ENCODE peak calls at places on chromosomes 6 and 20, in five cellular contexts. L is cardiac fibroblast, Y is fibroblast of mammary gland, K is brain microvascular endothelial cell, U is endodermal cell. E is an unnamed sample.

GRCh38 chr6:53648571-53648970 is 17.0 kb downstream of the KLHL31 start:
- DNase-seq in Y (no peak), K (no peak), L (no peak), U (no peak), E (no peak)

GRCh38 chr20:47206962-47207641 is 149.4 kb downstream of the ZMYND8 start:
- DNase-seq in L (no peak), U (peak; percentile 65), Y (no peak), K (no peak), E (no peak)

GRCh38 chr6:121694389-121695185 is 259.1 kb downstream of the GJA1 start:
- DNase-seq in Y (peak; percentile 29), U (no peak), K (peak; percentile 63), L (peak; percentile 70), E (peak; percentile 62)

GRCh38 chr6:47670851-47671250 is 27.5 kb upstream of the ADGRF4 start:
- DNase-seq in U (peak; percentile 78), Y (no peak), L (no peak), K (no peak), E (no peak)

GRCh38 chr6:53999088-53999755 is 112.0 kb upstream of the MLIP start:
- DNase-seq in Y (no peak), K (no peak), L (no peak), U (no peak), E (peak; percentile 56)

GRCh38 chr20:4808872-4809271 is 87.2 kb downstream of the PRND start:
- DNase-seq in U (no peak), L (no peak), Y (no peak), K (no peak), E (peak; percentile 15)

GRCh38 chr6:78598966-78599365 is 268.4 kb upstream of the IRAK1BP1 start:
- DNase-seq in L (peak; percentile 89), U (no peak), Y (peak; percentile 92), K (peak; percentile 91), E (peak; percentile 90)

GRCh38 chr6:14984454-14984853 is 261.4 kb upstream of the JARID2 start:
- DNase-seq in U (no peak), L (peak; percentile 62), Y (peak; percentile 61), K (no peak), E (peak; percentile 13)

GRCh38 chr6:109362102-109362884 is 20.0 kb downstream of the CD164 start:
- DNase-seq in U (no peak), K (no peak), Y (no peak), L (no peak), E (no peak)

GRCh38 chr6:107679457-107679856 is 144.7 kb downstream of the SCML4 start:
- DNase-seq in U (peak; percentile 82), Y (peak; percentile 89), L (peak; percentile 78), K (peak; percentile 76), E (peak; percentile 86)

DNA sequence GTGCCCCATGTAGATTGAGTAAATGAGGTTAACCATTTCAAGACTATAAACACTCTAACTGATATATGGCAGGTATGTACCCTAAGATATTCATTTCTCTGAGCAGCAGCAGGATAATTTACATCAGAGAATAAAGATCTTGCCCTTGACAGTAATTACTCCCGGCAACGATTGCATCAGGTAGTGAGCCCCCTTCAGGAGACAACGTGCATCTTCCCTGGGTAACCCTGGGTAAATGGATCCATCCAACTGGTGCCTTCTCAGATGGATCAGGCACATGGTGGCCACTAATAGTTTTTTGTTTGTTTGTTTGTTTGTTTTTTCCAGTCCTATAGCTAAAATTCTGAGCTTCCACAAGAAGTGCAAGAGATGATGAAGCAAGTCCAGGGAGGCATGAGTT is 469.4 kb upstream of the SLC35B3 start:
- DNase-seq in Y (no peak), L (no peak), K (no peak), U (peak; percentile 74), E (no peak)
- TF ChIP-seq CTCF in Y (peak; percentile 3), L (no peak), K (peak; percentile 12), U (peak; percentile 82), E (peak; percentile 11)

GRCh38 chr6:153084393-153084792 is 46.7 kb downstream of the RGS17 start:
- DNase-seq in U (no peak), K (no peak), Y (peak; percentile 74), L (peak; percentile 68), E (peak; percentile 64)
- TF ChIP-seq CTCF in U (no peak), K (no peak), Y (no peak), L (no peak), E (peak; percentile 37)

DNA sequence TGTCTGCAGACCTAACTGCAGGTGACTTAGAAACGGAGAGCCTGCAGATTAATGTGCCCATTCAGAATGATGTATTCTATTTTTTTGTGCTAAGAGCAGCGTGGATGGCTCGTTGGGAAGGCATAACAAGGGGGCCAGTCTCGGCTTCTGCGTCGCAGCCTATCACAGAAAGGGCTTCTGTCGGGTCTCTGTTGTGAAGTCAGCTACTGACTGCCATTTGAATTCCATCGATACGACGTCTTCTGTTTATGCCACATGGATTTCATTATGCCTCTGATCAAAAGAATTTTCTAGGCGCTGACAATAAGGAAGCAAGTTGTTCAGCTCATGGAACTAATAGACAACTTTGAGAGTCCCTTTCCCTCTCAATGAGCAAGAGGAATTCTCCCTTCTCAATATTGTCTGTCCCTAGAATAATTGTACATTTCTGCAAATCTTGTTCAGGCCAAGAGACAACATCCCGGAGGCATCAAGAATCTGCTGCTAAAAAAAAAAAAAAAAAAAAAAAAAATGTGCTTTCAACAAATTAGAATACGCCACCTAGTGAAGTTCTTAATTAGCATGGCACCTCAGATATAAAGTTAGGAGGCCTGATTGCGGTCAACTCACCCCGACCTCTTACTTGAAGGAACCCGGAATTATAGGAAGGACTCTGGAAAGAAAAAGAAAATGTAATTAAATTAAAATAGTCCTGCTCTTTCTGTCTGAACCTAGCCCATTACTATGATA is 223.9 kb downstream of the TSHZ2 start:
- DNase-seq in L (no peak), Y (peak; percentile 17), U (no peak), K (no peak), E (no peak)
- TF ChIP-seq CTCF in L (no peak), Y (no peak), U (peak; percentile 24), K (no peak), E (no peak)

DNA sequence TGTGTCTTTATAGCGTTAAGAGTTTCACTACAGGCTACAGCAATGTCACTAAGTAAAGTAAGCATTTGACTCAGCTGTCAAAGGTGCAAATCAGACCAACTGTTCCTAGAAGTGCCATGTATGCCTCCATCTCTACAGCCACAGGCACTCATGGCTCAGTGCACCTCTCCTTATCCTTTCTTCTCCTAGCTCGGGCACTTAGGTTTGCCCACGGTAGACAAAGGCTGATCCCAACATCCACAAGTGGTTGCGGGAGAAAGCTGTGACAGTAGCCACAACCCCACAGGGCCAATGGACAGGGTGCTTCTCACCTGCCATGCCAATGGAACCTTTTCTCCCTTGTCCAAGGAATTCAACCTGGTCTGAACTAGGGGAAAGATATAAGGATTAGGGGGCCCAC is 228.5 kb upstream of the EXOC2 start:
- DNase-seq in Y (no peak), U (peak; percentile 11), L (no peak), K (no peak), E (no peak)
- TF ChIP-seq CTCF in Y (no peak), U (no peak), L (no peak), K (no peak), E (no peak)

DNA sequence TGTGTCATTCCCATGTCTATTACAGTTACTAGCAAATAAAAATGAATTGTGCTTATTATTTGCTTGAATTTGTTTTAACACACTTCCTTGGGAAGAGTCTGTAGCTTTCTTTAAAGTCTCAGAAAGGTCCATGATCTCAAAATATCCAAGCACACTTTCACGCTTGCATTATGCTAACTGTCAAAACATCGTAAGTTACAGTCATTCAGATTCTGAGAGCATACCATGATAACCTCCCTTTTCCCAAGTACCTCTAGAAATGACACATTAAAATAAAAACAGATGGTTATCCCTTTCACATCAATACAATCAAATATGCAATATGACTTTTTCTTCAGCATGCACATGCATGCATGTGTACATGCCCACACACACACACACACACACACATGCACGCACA is 1044.4 kb upstream of the MAP3K7 start:
- DNase-seq in U (no peak), K (no peak), L (no peak), Y (no peak), E (no peak)
- TF ChIP-seq CTCF in U (no peak), K (no peak), L (no peak), Y (no peak), E (no peak)